ENCODE peak calls at places on chromosome 12, in seven cellular contexts. G, N, R, W, M, T and L are unnamed samples.

GRCh38 chr12:49955899-49956662 is 5.5 kb downstream of the AQP2 start:
- DNase-seq in T (no peak), W (no peak), N (no peak), R (no peak), M (no peak), G (peak; percentile 21), L (peak; percentile 66)

GRCh38 chr12:13816394-13816793 is 165.0 kb downstream of the GRIN2B start:
- DNase-seq in G (no peak), R (no peak), T (no peak), N (no peak), M (no peak), W (no peak), L (no peak)

GRCh38 chr12:59972941-59973340 is 377.1 kb downstream of the SLC16A7 start:
- DNase-seq in R (peak; percentile 42), M (no peak), G (no peak), N (no peak), T (no peak), W (no peak), L (no peak)

GRCh38 chr12:124938606-124939427 is 24.4 kb upstream of the UBC start:
- DNase-seq in R (peak; percentile 45), G (no peak), T (peak; percentile 71), W (peak; percentile 79), N (peak; percentile 91), M (peak; percentile 67), L (peak; percentile 38)

GRCh38 chr12:121980211-121980891 is 41.3 kb upstream of the BCL7A start:
- DNase-seq in N (no peak), G (peak; percentile 82), W (no peak), T (no peak), R (no peak), M (no peak), L (no peak)

GRCh38 chr12:19410211-19410610 is 29.1 kb upstream of the AEBP2 start:
- DNase-seq in N (no peak), M (no peak), W (no peak), G (no peak), R (no peak), T (no peak), L (no peak)

GRCh38 chr12:8698132-8698829 is 490 bp downstream of the RIMKLB start:
- DNase-seq in R (peak; percentile 42), G (peak; percentile 92), M (no peak), T (peak; percentile 78), N (peak; percentile 84), W (peak; percentile 63), L (no peak)

GRCh38 chr12:50390284-50390683 is 6.1 kb downstream of the FAM186A start:
- DNase-seq in N (peak; percentile 30), T (no peak), W (no peak), M (no peak), G (no peak), R (peak; percentile 79), L (no peak)

GRCh38 chr12:121805171-121805687 is 1.4 kb downstream of the SETD1B start:
- DNase-seq in T (no peak), M (no peak), R (no peak), N (no peak), W (no peak), G (peak; percentile 83), L (no peak)

GRCh38 chr12:105481906-105482305 is 151.4 kb downstream of the C12orf75 start:
- DNase-seq in R (no peak), G (no peak), M (no peak), W (no peak), T (no peak), N (no peak), L (no peak)

GRCh38 chr12:67468549-67469245 is 179.8 kb upstream of the DYRK2 start:
- DNase-seq in W (no peak), M (no peak), R (no peak), N (no peak), G (no peak), T (no peak), L (no peak)

GRCh38 chr12:29253916-29254625 is 105.0 kb downstream of the FAR2 start:
- DNase-seq in M (no peak), G (no peak), R (no peak), T (no peak), N (no peak), W (no peak), L (no peak)

GRCh38 chr12:6263931-6264330 is 46.6 kb upstream of the PLEKHG6 start:
- DNase-seq in G (peak; percentile 11), T (no peak), W (no peak), N (no peak), R (no peak), M (no peak), L (peak; percentile 36)

GRCh38 chr12:131369094-131369845 is 341.6 kb upstream of the SFSWAP start:
- DNase-seq in T (no peak), M (no peak), G (no peak), W (no peak), N (no peak), R (no peak), L (peak; percentile 53)

GRCh38 chr12:4251228-4251891 is 22.2 kb upstream of the CCND2 start:
- DNase-seq in G (no peak), M (no peak), W (no peak), R (no peak), T (no peak), N (no peak), L (no peak)

GRCh38 chr12:26126340-26127284 is 1.8 kb upstream of the BHLHE41 start:
- DNase-seq in T (peak; percentile 91), G (peak; percentile 93), R (peak; percentile 74), M (no peak), W (peak; percentile 87), N (peak; percentile 92), L (peak; percentile 94)

GRCh38 chr12:7933255-7933726 is 2.7 kb downstream of the SLC2A3 start:
- DNase-seq in R (peak; percentile 87), W (peak; percentile 67), T (peak; percentile 85), N (peak; percentile 89), M (peak; percentile 50), G (peak; percentile 85), L (no peak)

GRCh38 chr12:108107293-108107692 is 21.8 kb upstream of the WSCD2 start:
- DNase-seq in R (no peak), N (no peak), G (no peak), M (no peak), W (no peak), T (no peak), L (no peak)

GRCh38 chr12:12441891-12442461 is 85.1 kb downstream of the BORCS5 start:
- DNase-seq in M (no peak), W (no peak), R (no peak), T (no peak), G (no peak), N (peak; percentile 32), L (no peak)

GRCh38 chr12:25557830-25558436 is 4.8 kb upstream of the LMNTD1 start:
- DNase-seq in W (no peak), T (no peak), N (peak; percentile 68), M (peak; percentile 23), G (no peak), R (peak; percentile 13), L (no peak)

GRCh38 chr12:52389313-52390207 is 4.1 kb upstream of the KRT84 start:
- DNase-seq in T (peak; percentile 62), R (no peak), G (peak; percentile 54), M (no peak), N (peak; percentile 33), W (no peak), L (no peak)

GRCh38 chr12:24904871-24905270 is 44.0 kb downstream of the BCAT1 start:
- DNase-seq in G (no peak), M (no peak), W (no peak), N (no peak), T (no peak), R (no peak), L (no peak)

GRCh38 chr12:15044461-15044860 is 71.6 kb downstream of the PDE6H start:
- DNase-seq in N (no peak), T (no peak), M (no peak), G (no peak), W (no peak), R (no peak), L (no peak)

GRCh38 chr12:73935817-73936216 is 601.8 kb upstream of the ATXN7L3B start:
- DNase-seq in T (peak; percentile 41), G (no peak), W (no peak), M (no peak), N (peak; percentile 37), R (no peak), L (no peak)
- TF ChIP-seq CTCF in T (peak; percentile 61), G (no peak), W (no peak), M (peak; percentile 74), N (peak; percentile 54), R (peak; percentile 16), L (peak; percentile 79)

GRCh38 chr12:92431146-92431545 is 271.6 kb upstream of the PLEKHG7 start:
- DNase-seq in M (no peak), W (peak; percentile 32), N (no peak), R (no peak), G (peak; percentile 84), T (peak; percentile 45), L (no peak)
- TF ChIP-seq CTCF in M (no peak), W (no peak), N (no peak), R (no peak), G (peak; percentile 43), T (peak; percentile 39), L (no peak)

GRCh38 chr12:10364839-10365681 is 24.8 kb downstream of the KLRK1 start:
- DNase-seq in W (peak; percentile 71), G (peak; percentile 77), R (peak; percentile 62), M (peak; percentile 80), N (peak; percentile 89), T (peak; percentile 79), L (no peak)

GRCh38 chr12:10363665-10363921 is 26.2 kb downstream of the KLRK1 start:
- DNase-seq in W (no peak), R (no peak), G (no peak), M (no peak), T (no peak), N (no peak), L (no peak)

GRCh38 chr12:10363922-10364838 is 25.7 kb downstream of the KLRK1 start:
- DNase-seq in T (no peak), N (peak; percentile 60), R (peak; percentile 47), G (peak; percentile 82), M (no peak), W (peak; percentile 41), L (no peak)

GRCh38 chr12:10366875-10367274 is 23.0 kb downstream of the KLRK1 start:
- DNase-seq in T (no peak), M (no peak), G (no peak), N (peak; percentile 42), R (no peak), W (no peak), L (no peak)

GRCh38 chr12:10365716-10366433 is 24.0 kb downstream of the KLRK1 start:
- DNase-seq in R (no peak), N (no peak), G (no peak), T (no peak), W (no peak), M (no peak), L (no peak)
- TF ChIP-seq CTCF in R (no peak), N (no peak), G (no peak), T (peak; percentile 26), W (no peak), M (peak; percentile 6), L (peak; percentile 31)

DNA sequence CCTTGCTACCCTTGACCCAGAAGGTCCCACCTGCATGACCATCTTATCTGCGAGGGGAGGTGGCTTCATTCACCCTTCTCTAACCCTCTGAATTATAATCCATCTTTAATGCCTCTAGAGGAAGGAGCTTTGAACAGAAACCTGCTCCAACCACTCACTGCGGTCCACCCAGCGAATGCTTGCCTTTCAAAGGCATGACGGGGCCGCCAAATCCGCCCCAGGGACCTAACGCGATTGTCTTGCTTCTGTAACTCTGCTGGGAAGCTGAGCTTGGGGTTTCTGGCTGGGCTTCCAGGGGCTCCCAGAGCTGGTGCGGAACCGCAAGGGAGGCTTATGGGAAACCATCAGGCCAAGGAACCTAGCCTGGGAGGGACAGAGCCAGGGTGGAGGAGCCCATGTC is 231.1 kb upstream of the LHX5 start:
- DNase-seq in W (no peak), T (no peak), M (no peak), G (no peak), N (no peak), R (no peak), L (no peak)
- TF ChIP-seq CTCF in W (no peak), T (no peak), M (no peak), G (no peak), N (no peak), R (no peak), L (no peak)